ENCODE peak calls at places on chromosomes 5 and 9, in six cellular contexts. T is A549, B is cardiac fibroblast, Y is chondrocyte, Q is GM20000, I is left ventricle myocardium inferior. V is an unnamed sample.

GRCh38 chr5:127092690-127093089 is 19.4 kb upstream of the C5orf63 start:
- DNase-seq in T (no peak), B (peak), Y (no peak), Q (no peak), I (no peak), V (no peak)

GRCh38 chr5:82406200-82406773 is 128.1 kb upstream of the RPS23 start:
- DNase-seq in T (no peak), B (peak), Y (no peak), Q (no peak), I (no peak), V (no peak)

GRCh38 chr5:112630246-112631009 is 107.3 kb upstream of the APC start:
- DNase-seq in T (no peak), B (peak), Y (no peak), Q (no peak), I (no peak), V (no peak)

GRCh38 chr9:134040176-134040565 is 14.9 kb downstream of the BRD3OS start:
- DNase-seq in T (no peak), B (no peak), Y (peak), Q (no peak), I (no peak), V (no peak)

GRCh38 chr9:29039258-29039657 is 1466.0 kb upstream of the C9orf72 start:
- DNase-seq in T (no peak), B (peak), Y (no peak), Q (no peak), I (no peak), V (no peak)

GRCh38 chr9:109779711-109780452 is at the start of gene PALM2AKAP2:
- DNase-seq in T (peak), B (peak), Y (peak), Q (no peak), I (peak), V (peak)

GRCh38 chr5:73826761-73827450 is 200.9 kb downstream of the ARHGEF28 start:
- DNase-seq in T (peak), B (peak), Y (no peak), Q (no peak), I (no peak), V (no peak)

GRCh38 chr5:149777382-149777781 is 47.3 kb downstream of the PPARGC1B start:
- DNase-seq in T (no peak), B (no peak), Y (peak), Q (no peak), I (peak), V (no peak)

GRCh38 chr9:13817754-13818278 is 496.1 kb downstream of the NFIB start:
- DNase-seq in T (no peak), B (peak), Y (no peak), Q (no peak), I (no peak), V (no peak)

GRCh38 chr9:272251-273213 is 57.9 kb downstream of the DOCK8 start:
- DNase-seq in T (no peak), B (no peak), Y (no peak), Q (peak), I (no peak), V (no peak)

GRCh38 chr5:142626056-142626455 is 59.8 kb downstream of the FGF1 start:
- DNase-seq in T (no peak), B (no peak), Y (no peak), Q (no peak), I (no peak), V (no peak)

GRCh38 chr5:172048539-172049101 is 42.2 kb upstream of the FBXW11 start:
- DNase-seq in T (no peak), B (peak), Y (no peak), Q (no peak), I (no peak), V (no peak)

GRCh38 chr5:168350315-168350714 is 58.9 kb downstream of the WWC1 start:
- DNase-seq in T (no peak), B (no peak), Y (no peak), Q (no peak), I (no peak), V (no peak)

GRCh38 chr5:142697846-142698245 is 12.0 kb upstream of the FGF1 start:
- DNase-seq in T (no peak), B (peak), Y (no peak), Q (no peak), I (peak), V (no peak)

GRCh38 chr5:77518304-77518703 is 26.2 kb upstream of the WDR41 start:
- DNase-seq in T (peak), B (peak), Y (no peak), Q (no peak), I (no peak), V (no peak)

GRCh38 chr5:170681013-170681433 is 102.5 kb upstream of the GABRP start:
- DNase-seq in T (peak), B (peak), Y (no peak), Q (peak), I (peak), V (peak)

GRCh38 chr5:172616730-172617129 is 24.3 kb upstream of the NEURL1B start:
- DNase-seq in T (no peak), B (peak), Y (no peak), Q (no peak), I (peak), V (no peak)

GRCh38 chr9:72363908-72364678 is 915 bp downstream of the ZFAND5 start:
- DNase-seq in T (no peak), B (peak), Y (no peak), Q (peak), I (peak), V (peak)

GRCh38 chr5:38329132-38329715 is 70.9 kb downstream of the EGFLAM start:
- DNase-seq in T (peak), B (peak), Y (no peak), Q (no peak), I (no peak), V (no peak)

GRCh38 chr5:73218552-73219171 is 45.7 kb downstream of the TMEM174 start:
- DNase-seq in T (peak), B (peak), Y (no peak), Q (no peak), I (no peak), V (no peak)

GRCh38 chr5:129135633-129136032 is 41.1 kb downstream of the ISOC1 start:
- DNase-seq in T (no peak), B (no peak), Y (no peak), Q (no peak), I (no peak), V (no peak)

GRCh38 chr9:105835721-105836120 is 141.4 kb downstream of the TMEM38B start:
- DNase-seq in T (no peak), B (no peak), Y (no peak), Q (no peak), I (no peak), V (peak)

GRCh38 chr5:75475364-75475763 is 36.1 kb downstream of the CERT1 start:
- DNase-seq in T (no peak), B (no peak), Y (no peak), Q (no peak), I (no peak), V (no peak)

GRCh38 chr9:128718475-128718874 is 5.5 kb downstream of the ZDHHC12 start:
- DNase-seq in T (no peak), B (no peak), Y (no peak), Q (no peak), I (no peak), V (no peak)

GRCh38 chr5:107979272-107979671 is 308.5 kb upstream of the EFNA5 start:
- DNase-seq in T (no peak), B (no peak), Y (no peak), Q (no peak), I (no peak), V (no peak)

GRCh38 chr9:33381231-33381791 is 21.1 kb downstream of the AQP7 start:
- DNase-seq in T (no peak), B (no peak), Y (peak), Q (no peak), I (no peak), V (no peak)

GRCh38 chr9:130672933-130673615 is 8.7 kb downstream of the PRDM12 start:
- DNase-seq in T (no peak), B (no peak), Y (no peak), Q (no peak), I (no peak), V (no peak)

GRCh38 chr9:980621-981020 is 4.2 kb downstream of the DMRT3 start:
- DNase-seq in T (no peak), B (no peak), Y (no peak), Q (no peak), I (no peak), V (no peak)

GRCh38 chr9:16675131-16675530 is 195.3 kb downstream of the BNC2 start:
- DNase-seq in T (no peak), B (no peak), Y (no peak), Q (no peak), I (no peak), V (no peak)

GRCh38 chr9:134373953-134374300 is 47.7 kb downstream of the RXRA start:
- DNase-seq in T (no peak), B (no peak), Y (no peak), Q (no peak), I (no peak), V (no peak)

GRCh38 chr9:122370303-122370702 is 521 bp upstream of the PTGS1 start:
- DNase-seq in T (no peak), B (no peak), Y (peak), Q (no peak), I (no peak), V (no peak)

GRCh38 chr9:3736186-3736585 is 210.4 kb upstream of the RFX3 start:
- DNase-seq in T (no peak), B (no peak), Y (no peak), Q (no peak), I (no peak), V (no peak)

GRCh38 chr9:133759146-133759900 is 21.2 kb upstream of the SARDH start:
- DNase-seq in T (no peak), B (peak), Y (no peak), Q (no peak), I (peak), V (no peak)

GRCh38 chr5:171386861-171387254 is 791 bp upstream of the NPM1 start:
- DNase-seq in T (no peak), B (no peak), Y (no peak), Q (no peak), I (no peak), V (no peak)

GRCh38 chr5:420632-421286 is 22.2 kb upstream of the EXOC3 start:
- DNase-seq in T (no peak), B (no peak), Y (peak), Q (no peak), I (no peak), V (no peak)

GRCh38 chr5:150272531-150272930 is 17.0 kb downstream of the CAMK2A start:
- DNase-seq in T (peak), B (peak), Y (no peak), Q (peak), I (no peak), V (peak)

GRCh38 chr5:134125195-134126015 is 10.9 kb downstream of the TCF7 start:
- DNase-seq in T (no peak), B (peak), Y (no peak), Q (no peak), I (peak), V (no peak)

GRCh38 chr5:141779642-141780041 is 97.6 kb upstream of the ARAP3 start:
- DNase-seq in T (no peak), B (peak), Y (no peak), Q (no peak), I (peak), V (no peak)

GRCh38 chr5:107553063-107553676 is 117.6 kb downstream of the EFNA5 start:
- DNase-seq in T (no peak), B (peak), Y (no peak), Q (no peak), I (no peak), V (no peak)

DNA sequence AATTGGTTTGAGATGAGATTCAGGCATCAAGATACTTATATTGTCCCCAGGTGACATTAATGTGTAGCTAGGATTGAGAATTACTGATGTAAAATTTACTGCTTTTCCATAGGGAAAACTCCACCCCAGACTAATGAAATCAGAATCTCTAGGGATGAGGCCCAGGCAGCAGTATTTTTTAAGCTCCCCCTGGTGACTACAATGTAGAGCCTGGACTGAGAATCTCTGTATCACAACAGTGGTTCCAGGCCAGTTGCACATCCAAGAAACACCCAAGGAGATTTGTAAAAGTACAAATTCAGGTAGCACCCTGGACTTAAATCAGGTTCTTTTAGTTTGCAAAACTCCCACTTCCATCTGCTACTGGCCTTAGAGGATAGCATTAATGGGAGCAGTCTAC is 185.7 kb downstream of the MARCHF11 start:
- DNase-seq in T (no peak), B (peak), Y (no peak), Q (no peak), I (no peak), V (no peak)
- TF ChIP-seq CTCF in T (no peak), B (peak), Y (peak), Q (no peak), I (peak), V (no peak)

GRCh38 chr9:12554636-12555035 is 138.5 kb upstream of the TYRP1 start:
- DNase-seq in T (no peak), B (peak), Y (no peak), Q (no peak), I (no peak), V (peak)
- TF ChIP-seq CTCF in T (peak), B (no peak), Y (peak), Q (no peak), I (peak), V (peak)

GRCh38 chr5:43674536-43674935 is 71.6 kb downstream of the NNT start:
- DNase-seq in T (no peak), B (peak), Y (no peak), Q (no peak), I (no peak), V (no peak)
- TF ChIP-seq CTCF in T (no peak), B (no peak), Y (no peak), Q (no peak), I (no peak), V (no peak)

DNA sequence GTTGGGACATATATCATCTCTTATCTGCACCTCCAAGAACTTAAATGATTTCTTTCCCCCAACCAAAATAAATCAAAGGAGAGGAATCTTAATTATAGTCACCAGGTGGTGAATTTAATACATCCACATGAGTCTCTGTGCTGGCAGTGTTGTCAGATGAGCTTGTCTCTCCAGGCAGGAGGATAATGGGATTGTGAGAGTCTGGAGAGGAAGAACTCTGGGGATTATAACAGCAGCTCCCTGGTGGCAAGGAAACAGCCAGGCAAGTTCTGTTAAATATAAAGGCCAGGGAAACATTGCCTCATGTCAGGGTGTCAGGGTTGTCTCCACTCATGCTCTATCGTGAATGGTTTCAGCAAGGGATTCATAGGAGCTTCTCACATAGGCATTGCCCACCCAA is 80.8 kb downstream of the TLR4 start:
- DNase-seq in T (no peak), B (no peak), Y (no peak), Q (no peak), I (no peak), V (no peak)
- TF ChIP-seq CTCF in T (no peak), B (no peak), Y (no peak), Q (no peak), I (no peak), V (no peak)

GRCh38 chr9:5321058-5321457 is 16.5 kb upstream of the RLN2 start:
- DNase-seq in T (no peak), B (peak), Y (no peak), Q (no peak), I (no peak), V (no peak)
- TF ChIP-seq CTCF in T (no peak), B (peak), Y (peak), Q (no peak), I (no peak), V (no peak)

GRCh38 chr9:92636627-92637026 is 33.3 kb downstream of the IPPK start:
- DNase-seq in T (no peak), B (no peak), Y (no peak), Q (no peak), I (no peak), V (no peak)
- TF ChIP-seq CTCF in T (no peak), B (peak), Y (peak), Q (no peak), I (no peak), V (no peak)

GRCh38 chr5:155625897-155626543 is 612.5 kb downstream of the KIF4B start:
- DNase-seq in T (no peak), B (no peak), Y (no peak), Q (no peak), I (no peak), V (no peak)

GRCh38 chr5:155628346-155628745 is 614.8 kb downstream of the KIF4B start:
- DNase-seq in T (no peak), B (no peak), Y (no peak), Q (no peak), I (no peak), V (no peak)

GRCh38 chr5:155629597-155629996 is 616.0 kb downstream of the KIF4B start:
- DNase-seq in T (no peak), B (no peak), Y (no peak), Q (no peak), I (no peak), V (no peak)

GRCh38 chr5:155624597-155625241 is 611.2 kb downstream of the KIF4B start:
- DNase-seq in T (no peak), B (no peak), Y (no peak), Q (no peak), I (no peak), V (no peak)

GRCh38 chr5:155625315-155625714 is 611.8 kb downstream of the KIF4B start:
- DNase-seq in T (no peak), B (no peak), Y (no peak), Q (no peak), I (no peak), V (no peak)
- TF ChIP-seq CTCF in T (no peak), B (no peak), Y (no peak), Q (no peak), I (no peak), V (no peak)

V was measured in endothelial cell.